ENCODE peak calls at places on chromosomes 6 and 20, in six cellular contexts. Y is transverse colon; Z is activated T-cell treated with anti-CD3 and anti-CD28 coated beads, Interleukin-2, amount 50 U/mL, for 72 hours; H is effector CD4-positive, alpha-beta T cell; X is GM06990; W is stimulated activated CD4-positive, alpha-beta T cell treated with anti-CD3 and anti-CD28 coated beads, Interleukin-1b, Interleukin-23, amount 100 ng/mL, for 4 hours. F is an unnamed sample.

GRCh38 chr20:2984956-2985661 is 58.3 kb upstream of the GNRH2 start:
- DNase-seq in X (no peak), W (no peak), Y (no peak), Z (peak), H (no peak), F (no peak)

GRCh38 chr20:38343798-38344701 is 2.2 kb upstream of the LBP start:
- DNase-seq in Z (no peak), W (no peak), Y (no peak), H (no peak), X (no peak), F (no peak)

GRCh38 chr6:28269492-28269891 is 2.5 kb downstream of the ZSCAN26 start:
- DNase-seq in Y (no peak), H (no peak), X (no peak), Z (no peak), W (no peak), F (no peak)

GRCh38 chr6:56440551-56440981 is 193.2 kb upstream of the COL21A1 start:
- DNase-seq in W (no peak), X (no peak), Z (no peak), Y (no peak), H (no peak), F (no peak)

GRCh38 chr6:137813308-137813707 is 53.8 kb upstream of the TNFAIP3 start:
- DNase-seq in H (no peak), W (no peak), X (no peak), Y (no peak), Z (no peak), F (no peak)

GRCh38 chr6:17281497-17282481 is 628 bp downstream of the RBM24 start:
- DNase-seq in W (no peak), Z (no peak), X (no peak), H (no peak), Y (peak), F (no peak)

GRCh38 chr20:19785173-19785799 is 27.2 kb downstream of the RIN2 start:
- DNase-seq in Y (no peak), Z (no peak), W (no peak), H (no peak), X (no peak), F (no peak)

GRCh38 chr20:48259456-48259855 is 474.2 kb upstream of the SULF2 start:
- DNase-seq in Y (no peak), W (no peak), H (no peak), X (no peak), Z (no peak), F (no peak)

GRCh38 chr6:44548319-44548718 is 160.8 kb downstream of the CDC5L start:
- DNase-seq in Y (no peak), H (no peak), Z (no peak), X (no peak), W (no peak), F (no peak)

GRCh38 chr6:56043761-56044160 is 168.4 kb upstream of the BMP5 start:
- DNase-seq in Y (no peak), Z (no peak), H (no peak), W (no peak), X (no peak), F (no peak)

GRCh38 chr20:2706688-2707352 is 14.2 kb downstream of the EBF4 start:
- DNase-seq in W (no peak), Y (no peak), X (no peak), Z (no peak), H (no peak), F (no peak)

GRCh38 chr6:4533576-4533975 is 242.6 kb upstream of the CDYL start:
- DNase-seq in W (no peak), Z (no peak), Y (no peak), X (no peak), H (no peak), F (no peak)

GRCh38 chr20:63056236-63057132 is 49.7 kb upstream of the BHLHE23 start:
- DNase-seq in Y (peak), Z (peak), H (peak), W (no peak), X (no peak), F (no peak)

GRCh38 chr20:1209447-1210387 is 6.5 kb downstream of the C20orf202 start:
- DNase-seq in X (no peak), Z (no peak), Y (no peak), W (no peak), H (no peak), F (no peak)

GRCh38 chr6:93624408-93624807 is 205.0 kb upstream of the EPHA7 start:
- DNase-seq in H (no peak), Z (no peak), Y (no peak), X (no peak), W (no peak), F (no peak)

GRCh38 chr6:5731435-5731834 is 275.3 kb downstream of the NRN1 start:
- DNase-seq in Z (no peak), W (no peak), Y (no peak), H (no peak), X (no peak), F (no peak)

GRCh38 chr6:63923139-63923739 is 287.6 kb downstream of the PHF3 start:
- DNase-seq in H (no peak), W (no peak), Z (no peak), X (no peak), Y (no peak), F (no peak)

GRCh38 chr6:159473844-159474243 is 219.2 kb downstream of the SOD2 start:
- DNase-seq in Y (peak), W (no peak), Z (no peak), X (no peak), H (no peak), F (no peak)

GRCh38 chr6:162123797-162124196 is 603.8 kb downstream of the PRKN start:
- DNase-seq in W (no peak), Y (no peak), Z (no peak), H (no peak), X (no peak), F (no peak)

GRCh38 chr6:42493914-42494539 is 42.3 kb upstream of the TRERF1 start:
- DNase-seq in W (no peak), H (no peak), X (no peak), Z (no peak), Y (no peak), F (no peak)

GRCh38 chr6:56757585-56757984 is 114.9 kb upstream of the DST start:
- DNase-seq in Y (peak), X (no peak), H (no peak), W (no peak), Z (no peak), F (no peak)

GRCh38 chr6:122995930-122996796 is at the start of gene CLVS2:
- DNase-seq in H (no peak), W (no peak), X (no peak), Y (no peak), Z (no peak), F (no peak)

GRCh38 chr6:25442898-25443297 is 163.7 kb downstream of the CARMIL1 start:
- DNase-seq in W (no peak), Y (no peak), H (no peak), X (no peak), Z (no peak), F (no peak)

GRCh38 chr6:129744201-129744879 is 34.4 kb upstream of the ARHGAP18 start:
- DNase-seq in Y (no peak), Z (no peak), X (no peak), W (no peak), H (no peak), F (no peak)

GRCh38 chr20:2599265-2600060 is 53.0 kb upstream of the NOP56 start:
- DNase-seq in X (no peak), W (no peak), H (no peak), Z (no peak), Y (peak), F (no peak)

GRCh38 chr6:157432231-157432630 is 51.2 kb downstream of the ZDHHC14 start:
- DNase-seq in W (no peak), X (no peak), Z (no peak), H (no peak), Y (no peak), F (no peak)

GRCh38 chr6:131262060-131262459 is 126.8 kb downstream of the AKAP7 start:
- DNase-seq in X (no peak), W (no peak), Y (no peak), Z (no peak), H (no peak), F (no peak)